ENCODE peak calls at places on chromosome X, in six cellular contexts. F is IMR-90; E is mammary epithelial cell; Q is germinal center; V is CD4-positive, alpha-beta T cell; M is glomerular endothelial cell. D is an unnamed sample.

GRCh38 chrX:102651242-102651967 is at the start of gene GPRASP1:
- DNase-seq in F (peak), E (no peak), Q (no peak), V (peak), M (no peak), D (peak)

GRCh38 chrX:78384486-78384885 is 57.1 kb upstream of the CYSLTR1 start:
- DNase-seq in F (no peak), E (peak), Q (no peak), V (no peak), M (no peak), D (no peak)

GRCh38 chrX:35664838-35665237 is 133.3 kb upstream of the MAGEB16 start:
- DNase-seq in F (no peak), E (no peak), Q (no peak), V (no peak), M (no peak), D (no peak)

GRCh38 chrX:638482-639131 is 8.0 kb downstream of the SHOX start:
- DNase-seq in F (no peak), E (no peak), Q (no peak), V (no peak), M (no peak), D (no peak)

GRCh38 chrX:130786030-130786429 is 117.0 kb downstream of the ENOX2 start:
- DNase-seq in F (no peak), E (no peak), Q (no peak), V (no peak), M (no peak), D (no peak)

GRCh38 chrX:75155454-75155829 is 641 bp downstream of the ABCB7 start:
- DNase-seq in F (peak), E (peak), Q (peak), V (no peak), M (no peak), D (peak)

GRCh38 chrX:51905711-51906110 is 12.3 kb downstream of the MAGED1 start:
- DNase-seq in F (no peak), E (no peak), Q (no peak), V (no peak), M (no peak), D (no peak)

GRCh38 chrX:96424007-96424406 is 260.6 kb upstream of the DIAPH2 start:
- DNase-seq in F (no peak), E (no peak), Q (no peak), V (no peak), M (no peak), D (peak)

GRCh38 chrX:155956099-155956498 is 41.4 kb upstream of the IL9R start:
- DNase-seq in F (no peak), E (no peak), Q (no peak), V (no peak), M (no peak), D (no peak)

GRCh38 chrX:97074400-97074799 is 190.7 kb downstream of the RPA4 start:
- DNase-seq in F (peak), E (no peak), Q (no peak), V (no peak), M (no peak), D (no peak)

GRCh38 chrX:9539611-9540387 is 74.9 kb downstream of the TBL1X start:
- DNase-seq in F (no peak), E (no peak), Q (no peak), V (no peak), M (no peak), D (no peak)

GRCh38 chrX:150508461-150509367 is 59.7 kb upstream of the MTM1 start:
- DNase-seq in F (peak), E (no peak), Q (no peak), V (no peak), M (no peak), D (peak)

GRCh38 chrX:129932792-129933321 is 26.9 kb downstream of the UTP14A start:
- DNase-seq in F (no peak), E (no peak), Q (no peak), V (no peak), M (no peak), D (peak)

GRCh38 chrX:39679497-39680157 is 418.1 kb downstream of the BCOR start:
- DNase-seq in F (no peak), E (no peak), Q (no peak), V (no peak), M (no peak), D (no peak)

GRCh38 chrX:15128838-15129237 is 141.0 kb downstream of the ASB9 start:
- DNase-seq in F (no peak), E (peak), Q (no peak), V (no peak), M (no peak), D (no peak)

GRCh38 chrX:132216806-132217202 is 2.4 kb downstream of the RAP2C start:
- DNase-seq in F (peak), E (peak), Q (no peak), V (no peak), M (no peak), D (peak)